ENCODE peak calls at places on chromosomes 12 and 14, in five cellular contexts. Q, W, E, D and C are unnamed samples.

GRCh38 chr12:56190695-56191155 is 1.4 kb upstream of the SMARCC2 start:
- DNase-seq in W (no peak), D (no peak), E (no peak), Q (no peak), C (no peak)

GRCh38 chr14:85038526-85038925 is 491.4 kb upstream of the FLRT2 start:
- DNase-seq in D (no peak), Q (no peak), W (no peak), E (no peak), C (no peak)

GRCh38 chr14:103136388-103137271 is 13.4 kb downstream of the TNFAIP2 start:
- DNase-seq in E (no peak), D (no peak), W (peak; percentile 73), Q (no peak), C (peak; percentile 42)

GRCh38 chr12:49342914-49343731 is 3.6 kb upstream of the DNAJC22 start:
- DNase-seq in E (peak; percentile 15), W (no peak), Q (no peak), D (no peak), C (no peak)

GRCh38 chr12:104886418-104887401 is 71.4 kb downstream of the SLC41A2 start:
- DNase-seq in Q (no peak), W (peak; percentile 10), E (no peak), D (peak; percentile 9), C (no peak)

GRCh38 chr14:105015242-105015641 is 5.6 kb downstream of the CDCA4 start:
- DNase-seq in D (peak; percentile 71), W (no peak), Q (no peak), E (no peak), C (no peak)

GRCh38 chr14:101225116-101225728 is 321.7 kb upstream of the RTL1 start:
- DNase-seq in D (no peak), Q (no peak), W (no peak), E (no peak), C (no peak)

GRCh38 chr12:105359840-105360239 is 29.3 kb downstream of the C12orf75 start:
- DNase-seq in Q (no peak), D (no peak), E (no peak), W (no peak), C (no peak)

GRCh38 chr12:82740-83139 is 16.2 kb downstream of the IQSEC3 start:
- DNase-seq in E (no peak), W (no peak), Q (no peak), D (no peak), C (no peak)

GRCh38 chr12:132150780-132151144 is 6.5 kb downstream of the NOC4L start:
- DNase-seq in Q (no peak), W (no peak), D (no peak), E (no peak), C (no peak)

GRCh38 chr12:30329281-30329680 is 366.4 kb downstream of the IPO8 start:
- DNase-seq in E (no peak), D (no peak), Q (no peak), W (peak; percentile 14), C (no peak)

GRCh38 chr14:22432348-22432976 is 156.6 kb downstream of the DAD1 start:
- DNase-seq in D (peak; percentile 8), Q (no peak), E (peak; percentile 68), W (peak; percentile 96), C (no peak)

GRCh38 chr14:29842228-29842627 is 85.4 kb downstream of the PRKD1 start:
- DNase-seq in E (no peak), W (no peak), Q (no peak), D (no peak), C (no peak)

GRCh38 chr12:9649532-9649940 is 20.0 kb upstream of the CLEC2D start:
- DNase-seq in Q (no peak), E (no peak), D (peak; percentile 3), W (no peak), C (no peak)

GRCh38 chr14:67461341-67461985 is 27.1 kb downstream of the TMEM229B start:
- DNase-seq in W (peak; percentile 31), D (no peak), E (no peak), Q (no peak), C (no peak)

GRCh38 chr12:42705863-42706262 is 116.3 kb upstream of the PRICKLE1 start:
- DNase-seq in E (peak; percentile 40), Q (no peak), W (peak; percentile 97), D (no peak), C (peak; percentile 43)

GRCh38 chr14:99681101-99681831 is 2.8 kb upstream of the CYP46A1 start:
- DNase-seq in Q (no peak), W (no peak), E (no peak), D (no peak), C (no peak)

GRCh38 chr12:93127107-93127560 is 198.0 kb upstream of the EEA1 start:
- DNase-seq in Q (no peak), D (no peak), E (no peak), W (no peak), C (no peak)

GRCh38 chr12:63362166-63362565 is 211.2 kb upstream of the AVPR1A start:
- DNase-seq in E (no peak), Q (no peak), W (no peak), D (no peak), C (no peak)

GRCh38 chr12:52873513-52873831 is 24.7 kb upstream of the KRT78 start:
- DNase-seq in Q (no peak), E (no peak), W (no peak), D (no peak), C (no peak)

GRCh38 chr14:78341827-78342389 is 171.7 kb downstream of the NRXN3 start:
- DNase-seq in E (no peak), W (no peak), Q (no peak), D (no peak), C (no peak)

GRCh38 chr12:107778383-107779015 is 4.0 kb downstream of the ASCL4 start:
- DNase-seq in Q (no peak), W (no peak), E (no peak), D (no peak), C (no peak)

GRCh38 chr12:132560421-132560830 is 50.0 kb downstream of the LRCOL1 start:
- DNase-seq in W (no peak), Q (no peak), E (peak; percentile 37), D (peak; percentile 28), C (no peak)

GRCh38 chr12:96131230-96131788 is 62.9 kb upstream of the ELK3 start:
- DNase-seq in D (no peak), W (no peak), E (no peak), Q (no peak), C (no peak)

GRCh38 chr12:51449569-51450246 is 25.1 kb downstream of the SLC4A8 start:
- DNase-seq in D (no peak), E (no peak), W (peak; percentile 58), Q (no peak), C (no peak)

GRCh38 chr12:132511516-132512196 is 21.7 kb downstream of the FBRSL1 start:
- DNase-seq in W (no peak), D (no peak), E (no peak), Q (no peak), C (no peak)

GRCh38 chr14:92495041-92495440 is 18.5 kb upstream of the RIN3 start:
- DNase-seq in W (no peak), E (no peak), Q (no peak), D (no peak), C (no peak)

GRCh38 chr14:20614038-20614840 is 23.1 kb upstream of the RNASE12 start:
- DNase-seq in E (no peak), W (no peak), Q (peak; percentile 12), D (no peak), C (no peak)

GRCh38 chr12:113788020-113788856 is 177.9 kb downstream of the RBM19 start:
- DNase-seq in E (no peak), W (peak; percentile 73), D (no peak), Q (no peak), C (no peak)